ENCODE peak calls at places on chromosome 11, in eight cellular contexts. S is lower lobe of right lung, M is neural progenitor cell, H is dorsolateral prefrontal cortex, E is right atrium auricular region, G is fibroblast of lung, B is fibroblast of mammary gland, L is GM12864. U is an unnamed sample.

GRCh38 chr11:58495906-58496305 is 12.0 kb downstream of the OR5B21 start:
- DNase-seq in S (no peak), M (no peak), H (no peak), E (no peak), G (no peak), B (no peak), L (no peak), U (no peak)

GRCh38 chr11:62306227-62306626 is 7.4 kb upstream of the SCGB1D4 start:
- DNase-seq in S (no peak), M (no peak), H (no peak), E (no peak), G (no peak), B (no peak), L (no peak), U (no peak)

GRCh38 chr11:32895471-32895870 is 2.9 kb downstream of the QSER1 start:
- DNase-seq in S (no peak), M (no peak), H (no peak), E (no peak), G (no peak), B (no peak), L (no peak), U (no peak)

GRCh38 chr11:78855146-78855545 is 280.5 kb upstream of the NARS2 start:
- DNase-seq in S (no peak), M (no peak), H (no peak), E (no peak), G (no peak), B (no peak), L (no peak), U (no peak)

GRCh38 chr11:65432133-65432650 is 9.6 kb downstream of the NEAT1 start:
- DNase-seq in S (no peak), M (no peak), H (no peak), E (no peak), G (no peak), B (peak; percentile 36), L (no peak), U (no peak)

GRCh38 chr11:13118194-13118593 is 109.1 kb downstream of the RASSF10 start:
- DNase-seq in S (no peak), M (no peak), H (no peak), E (no peak), G (peak; percentile 100), B (peak; percentile 93), L (no peak), U (peak; percentile 95)

GRCh38 chr11:110798231-110798630 is 86.0 kb upstream of the ARHGAP20 start:
- DNase-seq in S (no peak), M (no peak), H (no peak), E (no peak), G (no peak), B (no peak), L (no peak), U (no peak)

GRCh38 chr11:17386331-17387084 is 2.0 kb downstream of the KCNJ11 start:
- DNase-seq in S (peak; percentile 63), M (peak; percentile 69), H (peak; percentile 65), E (no peak), G (peak; percentile 12), B (peak; percentile 42), L (no peak), U (peak; percentile 11)

GRCh38 chr11:102530558-102530957 is at the start of gene MMP7:
- DNase-seq in S (no peak), M (no peak), H (no peak), E (no peak), G (peak; percentile 46), B (peak; percentile 72), L (no peak), U (peak; percentile 68)

GRCh38 chr11:13105237-13105844 is 96.2 kb downstream of the RASSF10 start:
- DNase-seq in S (no peak), M (no peak), H (no peak), E (no peak), G (no peak), B (no peak), L (no peak), U (no peak)

GRCh38 chr11:62857541-62857982 is 18.2 kb upstream of the WDR74 start:
- DNase-seq in S (no peak), M (no peak), H (no peak), E (no peak), G (peak; percentile 17), B (no peak), L (no peak), U (no peak)

GRCh38 chr11:17744151-17744940 is 9.8 kb downstream of the KCNC1 start:
- DNase-seq in S (no peak), M (no peak), H (peak; percentile 32), E (no peak), G (peak; percentile 46), B (peak; percentile 33), L (no peak), U (peak; percentile 15)

GRCh38 chr11:60168306-60168705 is 14.6 kb downstream of the MS4A6A start:
- DNase-seq in S (no peak), M (no peak), H (no peak), E (no peak), G (no peak), B (no peak), L (no peak), U (no peak)

GRCh38 chr11:93727985-93728791 is 13.1 kb downstream of the TAF1D start:
- DNase-seq in S (no peak), M (no peak), H (no peak), E (no peak), G (no peak), B (peak; percentile 40), L (no peak), U (no peak)

GRCh38 chr11:128501576-128502549 is 85.5 kb downstream of the ETS1 start:
- DNase-seq in S (no peak), M (peak; percentile 27), H (no peak), E (no peak), G (peak; percentile 96), B (peak; percentile 82), L (no peak), U (peak; percentile 84)

GRCh38 chr11:65903068-65903481 is 2.9 kb upstream of the FOSL1 start:
- DNase-seq in S (no peak), M (peak; percentile 28), H (no peak), E (no peak), G (peak; percentile 90), B (peak; percentile 89), L (no peak), U (peak; percentile 82)

GRCh38 chr11:65366340-65366773 is 11.8 kb downstream of the TIGD3 start:
- DNase-seq in S (no peak), M (peak; percentile 85), H (no peak), E (no peak), G (peak; percentile 74), B (peak; percentile 87), L (peak; percentile 27), U (peak; percentile 79)

GRCh38 chr11:70505761-70506657 is 107.7 kb downstream of the CTTN start:
- DNase-seq in S (peak; percentile 46), M (no peak), H (peak; percentile 37), E (no peak), G (no peak), B (no peak), L (no peak), U (no peak)

GRCh38 chr11:44563716-44564115 is 1.7 kb upstream of the CD82 start:
- DNase-seq in S (no peak), M (no peak), H (no peak), E (no peak), G (peak; percentile 80), B (peak; percentile 68), L (no peak), U (peak; percentile 52)

GRCh38 chr11:77771135-77771534 is 49.4 kb downstream of the RSF1 start:
- DNase-seq in S (no peak), M (no peak), H (no peak), E (no peak), G (peak; percentile 21), B (no peak), L (no peak), U (no peak)
- TF ChIP-seq CTCF in S (no peak), M (no peak), H (no peak), E (no peak), G (no peak), B (no peak), L (no peak), U (no peak)

DNA sequence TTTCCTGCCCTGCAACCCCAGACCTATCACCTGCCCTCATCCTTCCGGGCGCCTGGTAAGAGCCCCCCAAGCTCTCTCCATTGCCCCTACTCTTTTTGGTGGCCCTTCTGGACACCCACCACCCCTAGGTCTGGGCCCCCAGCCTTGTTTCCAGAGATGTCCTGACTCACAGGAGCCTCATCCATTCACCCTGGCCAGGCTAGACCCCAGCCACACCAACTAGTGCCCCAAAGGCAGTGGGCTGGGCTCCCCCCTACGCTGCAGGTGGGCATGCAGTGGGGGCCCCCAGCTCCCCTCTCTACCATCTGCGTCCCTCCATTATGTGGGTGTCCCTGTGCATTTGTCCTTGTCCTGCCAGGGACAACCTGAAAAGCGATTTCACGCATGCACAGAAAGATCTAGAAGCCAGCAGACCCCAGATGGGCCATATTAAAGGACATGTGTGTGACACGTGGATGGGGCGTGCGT is 1.4 kb downstream of the MRGPRF start:
- DNase-seq in S (peak; percentile 32), M (no peak), H (no peak), E (no peak), G (no peak), B (no peak), L (no peak), U (no peak)
- H3K4me3 ChIP-seq in S (peak overlapping the region; percentile 54), M (no peak overlapping the region), H (peak overlapping the region; percentile 41), E (peak overlapping the region; percentile 45), G (peak overlapping the region; percentile 86), B (peak overlapping the region; percentile 50), L (no peak overlapping the region), U (peak overlapping the region; percentile 21)

GRCh38 chr11:111975076-111975806 is 38.1 kb downstream of the DIXDC1 start:
- DNase-seq in S (no peak), M (no peak), H (peak; percentile 53), E (no peak), G (no peak), B (no peak), L (no peak), U (no peak)
- TF ChIP-seq CTCF in S (peak; percentile 27), M (no peak), H (peak; percentile 62), E (peak; percentile 56), G (peak; percentile 14), B (peak; percentile 20), L (peak; percentile 13), U (peak; percentile 30)

GRCh38 chr11:122176651-122177050 is 60.6 kb upstream of the BLID start:
- DNase-seq in S (no peak), M (no peak), H (no peak), E (no peak), G (peak; percentile 69), B (no peak), L (no peak), U (no peak)

GRCh38 chr11:122175316-122175715 is 59.3 kb upstream of the BLID start:
- DNase-seq in S (no peak), M (no peak), H (no peak), E (no peak), G (no peak), B (no peak), L (no peak), U (no peak)

GRCh38 chr11:122178795-122179194 is 62.8 kb upstream of the BLID start:
- DNase-seq in S (no peak), M (no peak), H (no peak), E (no peak), G (no peak), B (peak; percentile 36), L (no peak), U (no peak)

GRCh38 chr11:122179966-122180365 is 64.0 kb upstream of the BLID start:
- DNase-seq in S (no peak), M (no peak), H (no peak), E (no peak), G (no peak), B (no peak), L (no peak), U (no peak)

DNA sequence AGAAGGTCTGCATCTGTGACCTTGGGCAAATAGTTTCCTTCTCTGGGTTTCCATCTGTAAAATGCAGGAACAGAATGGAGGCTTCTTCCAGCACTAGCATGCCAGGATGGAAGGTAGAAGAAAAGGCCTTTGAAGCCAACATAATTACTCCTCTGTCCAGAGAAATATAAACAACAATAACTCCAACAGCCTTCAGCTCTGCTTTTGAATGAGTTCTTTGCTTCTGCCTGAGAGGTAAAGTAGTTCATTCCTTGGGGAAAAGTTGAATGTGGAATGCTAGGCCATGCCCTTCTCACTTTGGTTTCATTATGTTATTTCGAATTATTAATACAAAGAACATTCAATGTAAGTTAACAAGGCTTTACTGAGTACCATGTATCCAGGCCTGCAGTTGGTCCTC is 61.2 kb upstream of the BLID start:
- DNase-seq in S (no peak), M (no peak), H (no peak), E (no peak), G (no peak), B (no peak), L (no peak), U (no peak)
- H3K4me3 ChIP-seq in S (no peak overlapping the region), M (no peak overlapping the region), H (no peak overlapping the region), E (no peak overlapping the region), G (peak overlapping the region; percentile 75), B (peak overlapping the region; percentile 98), L (no peak overlapping the region), U (peak overlapping the region; percentile 86)

U was measured in astrocyte of the spinal cord.